ENCODE peak calls at places on chromosome 6, in ten cellular contexts. Y is astrocyte of the spinal cord, K is pancreas, J is fibroblast of lung, B is OCI-LY7, Z is body of pancreas, Q is WTC11, C is AG04449, S is dorsolateral prefrontal cortex, I is endothelial cell. G is an unnamed sample.

GRCh38 chr6:157020398-157021266 is 243.5 kb downstream of the ARID1B start:
- DNase-seq in Y (peak), K (peak), J (peak), B (peak), Z (peak), Q (peak), C (no peak), S (peak), I (peak), G (peak)

GRCh38 chr6:121686611-121687023 is 251.2 kb downstream of the GJA1 start:
- DNase-seq in Y (no peak), K (peak), J (no peak), B (no peak), Z (no peak), Q (peak), C (no peak), S (no peak), I (no peak), G (no peak)

GRCh38 chr6:90072961-90073464 is 178.7 kb downstream of the GJA10 start:
- DNase-seq in Y (no peak), K (no peak), J (no peak), B (no peak), Z (no peak), Q (no peak), C (no peak), S (peak), I (no peak), G (no peak)

GRCh38 chr6:133456439-133456838 is 215.3 kb downstream of the EYA4 start:
- DNase-seq in Y (no peak), K (no peak), J (no peak), B (no peak), Z (no peak), Q (no peak), C (no peak), S (no peak), I (no peak), G (no peak)

GRCh38 chr6:71498643-71499042 is 210.0 kb downstream of the OGFRL1 start:
- DNase-seq in Y (no peak), K (no peak), J (no peak), B (no peak), Z (no peak), Q (no peak), C (no peak), S (no peak), I (no peak), G (no peak)

GRCh38 chr6:166952567-166953464 is 3.5 kb downstream of the RNASET2 start:
- DNase-seq in Y (no peak), K (no peak), J (no peak), B (peak), Z (no peak), Q (no peak), C (no peak), S (peak), I (no peak), G (no peak)

GRCh38 chr6:163725008-163725941 is 310.8 kb downstream of the QKI start:
- DNase-seq in Y (no peak), K (no peak), J (no peak), B (no peak), Z (no peak), Q (no peak), C (no peak), S (no peak), I (no peak), G (no peak)

GRCh38 chr6:134689676-134690447 is 260.0 kb downstream of the ALDH8A1 start:
- DNase-seq in Y (no peak), K (no peak), J (no peak), B (no peak), Z (peak), Q (no peak), C (no peak), S (no peak), I (no peak), G (no peak)

GRCh38 chr6:130713144-130713543 is 114.1 kb upstream of the SMLR1 start:
- DNase-seq in Y (no peak), K (no peak), J (no peak), B (no peak), Z (no peak), Q (peak), C (no peak), S (peak), I (peak), G (no peak)

GRCh38 chr6:144588674-144589325 is 303.7 kb downstream of the UTRN start:
- DNase-seq in Y (no peak), K (no peak), J (peak), B (no peak), Z (no peak), Q (no peak), C (no peak), S (no peak), I (no peak), G (no peak)

GRCh38 chr6:147675281-147675680 is 166.8 kb downstream of the SAMD5 start:
- DNase-seq in Y (peak), K (no peak), J (peak), B (no peak), Z (no peak), Q (no peak), C (peak), S (no peak), I (no peak), G (no peak)

GRCh38 chr6:72182337-72183246 is 296.2 kb downstream of the RIMS1 start:
- DNase-seq in Y (peak), K (peak), J (peak), B (no peak), Z (peak), Q (peak), C (no peak), S (peak), I (peak), G (peak)

GRCh38 chr6:105211831-105212230 is 32.0 kb upstream of the POPDC3 start:
- DNase-seq in Y (no peak), K (no peak), J (peak), B (no peak), Z (no peak), Q (no peak), C (no peak), S (no peak), I (no peak), G (no peak)

GRCh38 chr6:163951990-163952389 is 537.5 kb downstream of the QKI start:
- DNase-seq in Y (no peak), K (no peak), J (peak), B (no peak), Z (no peak), Q (no peak), C (no peak), S (no peak), I (no peak), G (no peak)

GRCh38 chr6:145731432-145731831 is 3.9 kb downstream of the EPM2A start:
- DNase-seq in Y (no peak), K (no peak), J (peak), B (no peak), Z (no peak), Q (no peak), C (no peak), S (no peak), I (no peak), G (no peak)

GRCh38 chr6:145866449-145867401 is 52.1 kb upstream of the FBXO30 start:
- DNase-seq in Y (no peak), K (no peak), J (no peak), B (peak), Z (no peak), Q (no peak), C (no peak), S (no peak), I (no peak), G (peak)

GRCh38 chr6:21738180-21739094 is 144.9 kb downstream of the SOX4 start:
- DNase-seq in Y (peak), K (no peak), J (peak), B (no peak), Z (peak), Q (no peak), C (no peak), S (no peak), I (no peak), G (no peak)

GRCh38 chr6:127446356-127446755 is 12.8 kb downstream of the KIAA0408 start:
- DNase-seq in Y (no peak), K (no peak), J (no peak), B (no peak), Z (no peak), Q (no peak), C (no peak), S (no peak), I (no peak), G (no peak)

GRCh38 chr6:149891259-149891658 is 6.7 kb downstream of the RAET1E start:
- DNase-seq in Y (no peak), K (no peak), J (no peak), B (no peak), Z (no peak), Q (no peak), C (no peak), S (no peak), I (no peak), G (no peak)

GRCh38 chr6:72850469-72850868 is 228.6 kb downstream of the KCNQ5 start:
- DNase-seq in Y (no peak), K (no peak), J (no peak), B (no peak), Z (no peak), Q (no peak), C (no peak), S (no peak), I (no peak), G (no peak)

GRCh38 chr6:111666812-111667211 is 61.1 kb upstream of the TRAF3IP2 start:
- DNase-seq in Y (peak), K (no peak), J (no peak), B (no peak), Z (no peak), Q (no peak), C (no peak), S (no peak), I (no peak), G (no peak)

GRCh38 chr6:148624025-148624424 is 122.8 kb upstream of the UST start:
- DNase-seq in Y (no peak), K (no peak), J (no peak), B (no peak), Z (no peak), Q (no peak), C (no peak), S (no peak), I (no peak), G (no peak)

GRCh38 chr6:2999621-3000455 is at the start of gene NQO2:
- DNase-seq in Y (peak), K (peak), J (peak), B (peak), Z (peak), Q (peak), C (no peak), S (peak), I (peak), G (peak)

GRCh38 chr6:147700436-147701209 is 192.1 kb downstream of the SAMD5 start:
- DNase-seq in Y (no peak), K (no peak), J (peak), B (no peak), Z (no peak), Q (no peak), C (no peak), S (no peak), I (no peak), G (no peak)

GRCh38 chr6:106138151-106138550 is 52.0 kb downstream of the PRDM1 start:
- DNase-seq in Y (no peak), K (no peak), J (no peak), B (no peak), Z (no peak), Q (no peak), C (no peak), S (no peak), I (no peak), G (no peak)

GRCh38 chr6:52662031-52662430 is 8.9 kb upstream of the TMEM14A start:
- DNase-seq in Y (no peak), K (no peak), J (no peak), B (no peak), Z (no peak), Q (no peak), C (no peak), S (no peak), I (no peak), G (no peak)

GRCh38 chr6:52661551-52661950 is 9.4 kb upstream of the TMEM14A start:
- DNase-seq in Y (no peak), K (no peak), J (no peak), B (no peak), Z (no peak), Q (no peak), C (no peak), S (no peak), I (no peak), G (no peak)

GRCh38 chr6:52663935-52664184 is 7.1 kb upstream of the TMEM14A start:
- DNase-seq in Y (no peak), K (no peak), J (no peak), B (no peak), Z (no peak), Q (no peak), C (no peak), S (no peak), I (no peak), G (no peak)

GRCh38 chr6:52664185-52664990 is 6.5 kb upstream of the TMEM14A start:
- DNase-seq in Y (peak), K (peak), J (peak), B (peak), Z (peak), Q (peak), C (peak), S (peak), I (peak), G (peak)

GRCh38 chr6:52663120-52663934 is 7.6 kb upstream of the TMEM14A start:
- DNase-seq in Y (peak), K (no peak), J (peak), B (peak), Z (peak), Q (peak), C (no peak), S (peak), I (peak), G (peak)
- TF ChIP-seq CTCF in Y (peak), K (peak), J (peak), B (peak), Z (peak), Q (peak), C (peak), S (peak), I (peak), G (peak)

GRCh38 chr6:24064106-24064505 is 61.9 kb upstream of the NRSN1 start:
- DNase-seq in Y (no peak), K (no peak), J (peak), B (no peak), Z (no peak), Q (peak), C (no peak), S (peak), I (peak), G (no peak)
- TF ChIP-seq CTCF in Y (peak), K (no peak), J (no peak), B (peak), Z (peak), Q (peak), C (no peak), S (peak), I (peak), G (peak)

GRCh38 chr6:139520321-139520768 is 145.9 kb upstream of the CITED2 start:
- DNase-seq in Y (no peak), K (no peak), J (no peak), B (no peak), Z (no peak), Q (no peak), C (no peak), S (no peak), I (no peak), G (no peak)
- TF ChIP-seq CTCF in Y (no peak), K (no peak), J (no peak), B (no peak), Z (no peak), Q (no peak), C (no peak), S (no peak), I (no peak), G (no peak)

GRCh38 chr6:14552891-14553290 is 435.3 kb downstream of the CD83 start:
- DNase-seq in Y (no peak), K (no peak), J (no peak), B (no peak), Z (no peak), Q (no peak), C (no peak), S (no peak), I (no peak), G (no peak)
- TF ChIP-seq CTCF in Y (no peak), K (no peak), J (no peak), B (no peak), Z (no peak), Q (no peak), C (no peak), S (no peak), I (no peak), G (no peak)

GRCh38 chr6:47209632-47210031 is 100.1 kb downstream of the TNFRSF21 start:
- DNase-seq in Y (peak), K (no peak), J (peak), B (no peak), Z (no peak), Q (no peak), C (peak), S (no peak), I (no peak), G (no peak)
- TF ChIP-seq CTCF in Y (no peak), K (no peak), J (no peak), B (no peak), Z (no peak), Q (no peak), C (no peak), S (no peak), I (no peak), G (no peak)

GRCh38 chr6:35292494-35292893 is 5.1 kb upstream of the DEF6 start:
- DNase-seq in Y (no peak), K (no peak), J (no peak), B (peak), Z (no peak), Q (no peak), C (no peak), S (no peak), I (no peak), G (no peak)

GRCh38 chr6:35291491-35291890 is 6.1 kb upstream of the DEF6 start:
- DNase-seq in Y (no peak), K (no peak), J (no peak), B (no peak), Z (no peak), Q (no peak), C (no peak), S (no peak), I (no peak), G (no peak)

GRCh38 chr6:35283361-35283760 is 14.3 kb upstream of the DEF6 start:
- DNase-seq in Y (no peak), K (no peak), J (no peak), B (no peak), Z (no peak), Q (no peak), C (no peak), S (no peak), I (no peak), G (no peak)

GRCh38 chr6:35288834-35289233 is 8.8 kb upstream of the DEF6 start:
- DNase-seq in Y (no peak), K (no peak), J (no peak), B (no peak), Z (no peak), Q (no peak), C (no peak), S (no peak), I (no peak), G (no peak)

GRCh38 chr6:35287671-35288396 is 9.8 kb upstream of the DEF6 start:
- DNase-seq in Y (peak), K (no peak), J (peak), B (no peak), Z (no peak), Q (no peak), C (no peak), S (no peak), I (no peak), G (no peak)
- TF ChIP-seq CTCF in Y (no peak), K (no peak), J (no peak), B (no peak), Z (no peak), Q (no peak), C (no peak), S (no peak), I (no peak), G (no peak)

GRCh38 chr6:18155864-18156396 is 708 bp downstream of the KDM1B start:
- DNase-seq in Y (peak), K (peak), J (peak), B (peak), Z (peak), Q (peak), C (no peak), S (peak), I (peak), G (peak)
- TF ChIP-seq CTCF in Y (peak), K (no peak), J (peak), B (peak), Z (peak), Q (no peak), C (peak), S (no peak), I (no peak), G (peak)

GRCh38 chr6:118830691-118831090 is 63.3 kb upstream of the ASF1A start:
- DNase-seq in Y (no peak), K (no peak), J (no peak), B (no peak), Z (no peak), Q (no peak), C (no peak), S (no peak), I (no peak), G (no peak)
- TF ChIP-seq CTCF in Y (no peak), K (no peak), J (no peak), B (no peak), Z (no peak), Q (no peak), C (no peak), S (no peak), I (no peak), G (no peak)

GRCh38 chr6:35025241-35026188 is 115.6 kb downstream of the TCP11 start:
- DNase-seq in Y (no peak), K (no peak), J (no peak), B (no peak), Z (no peak), Q (peak), C (no peak), S (no peak), I (no peak), G (no peak)
- TF ChIP-seq CTCF in Y (peak), K (no peak), J (no peak), B (peak), Z (no peak), Q (no peak), C (peak), S (peak), I (no peak), G (no peak)

DNA sequence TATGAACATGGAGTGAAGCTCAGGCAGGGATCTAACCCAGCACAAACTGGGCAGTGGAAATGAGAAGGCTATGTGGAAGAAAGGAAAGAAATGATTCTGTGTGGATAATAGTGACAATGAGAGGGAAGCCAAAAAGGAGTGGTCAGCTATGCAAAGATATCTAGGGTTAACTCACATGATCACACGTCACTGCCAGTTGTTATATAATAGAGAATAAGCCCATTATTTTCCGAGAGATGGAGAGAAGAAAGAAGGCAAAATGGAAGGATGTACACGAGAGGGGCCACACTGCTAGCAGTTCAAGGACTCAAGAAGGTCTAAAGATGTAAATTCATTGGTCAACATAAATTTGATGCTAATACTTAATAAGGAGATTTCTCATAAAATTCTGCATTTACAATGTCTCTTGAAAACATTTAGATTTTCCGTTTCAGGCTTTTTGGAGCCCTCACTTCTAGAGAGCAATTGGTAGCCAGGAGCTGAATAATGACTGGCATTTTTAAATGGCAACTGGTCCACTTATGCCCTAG is 18.8 kb upstream of the RCAN2 start:
- DNase-seq in Y (no peak), K (no peak), J (no peak), B (no peak), Z (no peak), Q (no peak), C (no peak), S (no peak), I (no peak), G (no peak)
- TF ChIP-seq CTCF in Y (no peak), K (no peak), J (no peak), B (no peak), Z (no peak), Q (no peak), C (no peak), S (no peak), I (no peak), G (no peak)